ENCODE peak calls at places on chromosomes 4 and X, in four cellular contexts. C is cardiac muscle cell, G is neural progenitor cell, E is hepatocyte. A is an unnamed sample.

GRCh38 chr4:152850377-152850776 is 70.6 kb downstream of the ARFIP1 start:
- DNase-seq in C (peak; percentile 48), G (peak; percentile 4), E (peak; percentile 13), A (peak; percentile 12)

GRCh38 chr4:85358831-85359230 is 116.1 kb upstream of the ARHGAP24 start:
- DNase-seq in C (no peak), G (no peak), E (no peak), A (no peak)

GRCh38 chrX:12901486-12901885 is 4.9 kb upstream of the TLR8 start:
- DNase-seq in C (peak; percentile 40), G (peak; percentile 56), E (peak; percentile 65), A (peak; percentile 22)

GRCh38 chr4:15654556-15655222 is 468 bp downstream of the FBXL5 start:
- DNase-seq in C (peak; percentile 68), G (peak; percentile 86), E (peak; percentile 74), A (no peak)

GRCh38 chrX:88886908-88887307 is 139.9 kb downstream of the CPXCR1 start:
- DNase-seq in C (no peak), G (no peak), E (peak; percentile 15), A (no peak)

GRCh38 chr4:82851902-82852750 is 38.8 kb downstream of the SEC31A start:
- DNase-seq in C (peak; percentile 35), G (peak; percentile 54), E (peak; percentile 28), A (no peak)

GRCh38 chrX:152733261-152733975 is at the start of the genes CSAG1 and MAGEA12:
- DNase-seq in C (no peak), G (no peak), E (no peak), A (no peak)

GRCh38 chrX:47595701-47596655 is 13.7 kb downstream of the TIMP1 start:
- DNase-seq in C (no peak), G (no peak), E (no peak), A (no peak)

DNA sequence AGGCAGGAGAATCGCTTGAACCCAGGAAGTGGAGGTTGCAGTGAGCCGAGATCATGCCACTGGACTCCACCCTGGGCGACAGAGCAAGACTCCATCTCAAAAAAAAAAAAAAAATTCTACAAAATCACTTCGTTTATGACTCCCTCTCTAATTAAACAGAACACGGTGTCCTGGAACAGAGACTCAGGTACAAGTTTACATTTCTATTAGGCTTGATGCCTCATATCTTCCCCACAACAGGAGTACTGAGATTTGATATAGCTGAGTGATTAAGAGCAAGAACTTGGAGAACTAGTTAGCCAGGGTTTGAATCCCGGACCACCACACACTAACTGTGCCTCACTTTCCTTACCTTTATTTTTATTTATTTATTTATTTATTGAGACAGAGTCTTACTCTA is 42.2 kb upstream of the KLF3 start:
- DNase-seq in C (no peak), G (no peak), E (no peak), A (no peak)
- H3K4me3 ChIP-seq in C (no peak overlapping the region), G (no peak overlapping the region), E (no peak overlapping the region), A (no peak overlapping the region)

DNA sequence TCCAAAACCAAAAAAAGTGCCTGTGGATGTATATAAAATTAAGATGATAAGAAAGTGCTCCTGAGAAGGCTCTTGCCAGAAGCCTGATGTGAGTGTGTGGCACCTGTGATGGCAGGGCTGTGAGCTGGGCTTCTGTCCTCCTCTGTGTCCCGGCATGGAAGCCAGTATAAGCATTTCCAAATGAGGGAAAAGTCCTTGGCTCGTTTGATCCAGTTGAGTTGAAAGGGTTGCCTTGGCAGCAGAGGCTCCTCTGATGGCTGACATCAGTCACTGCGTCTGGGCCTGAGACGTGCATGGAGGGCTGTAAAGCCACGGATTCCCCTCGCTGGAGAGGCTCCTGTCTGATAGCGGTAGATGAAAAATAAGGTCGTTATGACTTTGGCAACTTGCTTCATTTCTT is 63.3 kb downstream of the NELFA start:
- DNase-seq in C (no peak), G (peak; percentile 42), E (no peak), A (no peak)
- H3K36me3 ChIP-seq in C (peaks cover 25% of the 10 kb centered on the region), G (peaks cover 18% of the 10 kb centered on the region), E (no peaks in the 10 kb centered on the region), A (peaks cover 8% of the 10 kb centered on the region)

GRCh38 chr4:74374561-74375327 is 9.8 kb downstream of the EREG start:
- DNase-seq in C (no peak), G (no peak), E (no peak), A (no peak)

GRCh38 chr4:74378573-74378972 is 13.6 kb downstream of the EREG start:
- DNase-seq in C (no peak), G (no peak), E (no peak), A (no peak)

GRCh38 chr4:74377714-74378113 is 12.8 kb downstream of the EREG start:
- DNase-seq in C (no peak), G (no peak), E (no peak), A (no peak)

GRCh38 chr4:74375824-74376426 is 11.0 kb downstream of the EREG start:
- DNase-seq in C (no peak), G (no peak), E (peak; percentile 22), A (no peak)

DNA sequence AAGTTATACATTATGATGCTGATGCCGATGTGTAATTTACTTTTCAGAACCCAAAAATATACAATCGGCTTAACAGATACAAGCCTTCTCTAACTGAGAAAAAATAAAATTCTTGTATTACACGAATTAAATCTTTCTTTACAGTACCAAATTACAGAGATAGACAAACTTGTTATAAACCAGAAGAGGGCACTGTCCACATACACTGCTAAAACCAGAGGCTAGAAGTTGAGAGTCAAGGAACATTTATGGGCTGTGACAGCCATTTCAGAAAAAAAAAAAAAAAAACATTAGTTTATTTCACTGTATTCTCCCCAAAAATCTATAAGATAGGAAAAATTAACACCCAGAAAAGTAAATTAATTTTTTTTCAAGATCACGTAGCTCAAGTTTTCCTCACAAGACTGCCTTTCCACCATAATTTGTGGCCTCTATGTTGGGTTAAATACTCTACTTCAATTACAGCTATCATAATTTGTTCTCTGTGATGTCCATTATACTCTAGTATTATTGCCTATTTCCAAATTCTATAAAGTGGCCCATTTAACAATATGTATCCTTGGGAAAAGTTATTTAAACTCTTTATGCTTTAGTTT is 12.0 kb downstream of the EREG start:
- DNase-seq in C (peak; percentile 48), G (peak; percentile 32), E (peak; percentile 66), A (no peak)
- TF ChIP-seq CTCF in C (peak; percentile 57), G (peak; percentile 62), E (peak; percentile 74), A (peak; percentile 40)

DNA sequence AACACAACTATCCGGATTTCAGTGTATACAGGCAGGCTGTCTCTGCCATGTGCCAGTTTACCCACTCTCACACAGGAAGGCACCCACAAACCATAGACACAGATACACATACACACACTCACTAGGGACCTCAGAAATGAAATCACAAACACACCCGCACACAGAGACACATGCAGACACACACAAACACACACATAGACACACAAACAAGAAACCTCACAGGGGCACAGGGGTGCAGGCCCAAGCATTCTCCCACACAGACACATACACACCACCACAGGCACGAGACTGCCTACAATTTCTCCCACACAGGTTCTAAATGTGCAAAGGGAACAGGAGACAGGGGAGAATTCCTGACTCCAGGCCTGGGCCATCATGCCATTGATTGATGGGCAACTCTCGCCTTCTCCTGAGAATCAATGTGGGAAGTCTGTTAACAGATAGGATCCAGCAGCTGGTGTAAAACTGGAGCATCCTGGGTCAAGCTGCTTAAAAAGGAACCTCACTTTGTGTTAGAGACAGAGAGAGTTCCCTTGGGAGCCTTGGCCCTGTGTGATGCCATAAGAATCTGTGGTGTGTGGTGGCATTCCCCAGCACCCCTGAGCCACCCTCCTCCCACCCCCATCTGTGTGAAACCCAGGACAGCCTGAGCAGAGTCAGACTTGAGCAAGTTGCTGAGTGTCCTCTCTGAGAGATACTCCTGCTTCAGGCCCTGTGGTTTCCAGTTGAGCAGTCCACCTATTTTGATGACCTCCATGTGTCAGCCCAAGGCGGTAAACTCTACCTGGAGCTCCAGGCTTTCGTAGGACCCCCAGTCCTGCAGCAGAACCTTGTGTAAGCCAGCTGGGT is 33.9 kb downstream of the NBDY start:
- DNase-seq in C (no peak), G (no peak), E (no peak), A (no peak)
- H3K4me3 ChIP-seq in C (no peak overlapping the region), G (no peak overlapping the region), E (no peak overlapping the region), A (peak overlapping the region; percentile 6)

DNA sequence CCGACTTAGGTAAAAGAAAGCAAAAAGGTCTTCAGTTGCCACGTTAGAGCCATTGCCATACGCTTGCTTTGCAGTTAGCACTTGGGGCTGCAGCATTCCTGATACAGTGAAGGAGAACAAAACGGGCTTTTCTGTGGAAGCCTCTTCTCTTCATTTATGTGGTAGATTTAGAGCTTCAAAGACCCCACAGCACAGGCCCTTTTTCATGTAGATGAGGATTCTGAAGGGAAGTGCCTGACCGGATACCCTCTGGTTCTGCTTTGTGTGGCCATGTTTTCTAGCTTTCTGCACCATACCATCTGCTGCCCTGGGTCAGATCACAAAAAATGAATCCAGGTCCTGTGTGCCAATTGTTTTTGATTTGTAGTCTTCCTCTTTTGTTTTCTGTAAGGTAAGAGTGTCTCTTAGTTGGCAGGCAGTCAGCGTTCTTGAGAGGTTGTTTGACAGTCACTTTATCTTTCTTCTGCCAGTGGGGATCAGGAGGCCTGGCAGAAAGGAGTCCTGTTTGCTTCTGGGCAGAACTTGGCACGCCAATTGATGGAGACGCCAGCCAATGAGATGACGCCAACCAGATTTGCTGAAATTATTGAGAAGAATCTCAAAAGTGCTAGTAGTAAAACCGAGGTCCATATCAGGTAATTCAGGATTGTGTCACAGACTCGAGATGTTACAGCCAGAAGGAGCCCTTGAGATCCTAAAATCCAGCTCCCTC is 7.7 kb downstream of the LAP3 start:
- DNase-seq in C (no peak), G (no peak), E (no peak), A (no peak)
- H3K36me3 ChIP-seq in C (peaks cover 66% of the 10 kb centered on the region), G (peaks cover 9% of the 10 kb centered on the region), E (no peaks in the 10 kb centered on the region), A (peaks cover 41% of the 10 kb centered on the region)

GRCh38 chr4:156420557-156420956 is 466.9 kb upstream of the CTSO start:
- DNase-seq in C (no peak), G (no peak), E (no peak), A (no peak)
- TF ChIP-seq CTCF in C (no peak), G (no peak), E (no peak), A (no peak)

GRCh38 chrX:144791298-144791697 is 456.0 kb upstream of the SPANXN1 start:
- DNase-seq in C (no peak), G (peak; percentile 45), E (peak; percentile 4), A (no peak)
- H3K4me3 ChIP-seq in C (no peak overlapping the region), G (no peak overlapping the region), E (no peak overlapping the region), A (no peak overlapping the region)

GRCh38 chrX:41350150-41350975 is 16.4 kb downstream of the DDX3X start:
- DNase-seq in C (peak; percentile 15), G (no peak), E (no peak), A (no peak)
- H3K36me3 ChIP-seq in C (peaks cover 43% of the 10 kb centered on the region), G (peaks cover 15% of the 10 kb centered on the region), E (peaks cover 5% of the 10 kb centered on the region), A (peaks cover 15% of the 10 kb centered on the region)

A was measured in GM06990.